ENCODE peak calls at places on chromosome 17, in seven cellular contexts. P is esophagus squamous epithelium, Z is neural progenitor cell, L is A549, T is foreskin fibroblast, G is stomach, H is breast epithelium. A is an unnamed sample.
A peak's percentile ranks its signal among the peaks of the same experiment; 100 is the strongest.

GRCh38 chr17:45857977-45858708 is 13.5 kb downstream of the SPPL2C start:
- DNase-seq in P (no peak), Z (peak; percentile 86), L (no peak), T (peak; percentile 59), G (no peak), H (no peak), A (no peak)

GRCh38 chr17:66819466-66819865 is 15.5 kb upstream of the CACNG5 start:
- DNase-seq in P (no peak), Z (no peak), L (no peak), T (no peak), G (no peak), H (no peak), A (no peak)

GRCh38 chr17:21199856-21200255 is 14.1 kb downstream of the TMEM11 start:
- DNase-seq in P (no peak), Z (peak; percentile 76), L (no peak), T (no peak), G (no peak), H (no peak), A (no peak)

GRCh38 chr17:30244853-30245385 is 9.4 kb upstream of the SLC6A4 start:
- DNase-seq in P (no peak), Z (no peak), L (no peak), T (peak; percentile 85), G (no peak), H (no peak), A (no peak)

GRCh38 chr17:57923182-57923872 is 31.9 kb downstream of the CUEDC1 start:
- DNase-seq in P (no peak), Z (no peak), L (no peak), T (no peak), G (no peak), H (no peak), A (no peak)

GRCh38 chr17:40810505-40810904 is 10.7 kb upstream of the KRT28 start:
- DNase-seq in P (no peak), Z (no peak), L (peak; percentile 53), T (peak; percentile 67), G (no peak), H (no peak), A (no peak)

GRCh38 chr17:6503641-6504195 is 52.6 kb downstream of the PITPNM3 start:
- DNase-seq in P (no peak), Z (no peak), L (no peak), T (no peak), G (no peak), H (no peak), A (no peak)

GRCh38 chr17:78780335-78780734 is 1.7 kb downstream of the CYTH1 start:
- DNase-seq in P (no peak), Z (no peak), L (no peak), T (no peak), G (no peak), H (no peak), A (no peak)

GRCh38 chr17:37273419-37274051 is 102.2 kb upstream of the C17orf78 start:
- DNase-seq in P (no peak), Z (peak; percentile 28), L (no peak), T (peak; percentile 48), G (no peak), H (no peak), A (peak; percentile 73)

GRCh38 chr17:57874434-57875108 is 24.7 kb upstream of the MRPS23 start:
- DNase-seq in P (no peak), Z (peak; percentile 88), L (no peak), T (peak; percentile 98), G (no peak), H (no peak), A (no peak)

GRCh38 chr17:72863511-72864175 is 228.8 kb downstream of the SLC39A11 start:
- DNase-seq in P (no peak), Z (peak; percentile 18), L (no peak), T (no peak), G (no peak), H (no peak), A (no peak)

GRCh38 chr17:15892679-15893332 is 52.1 kb upstream of the ADORA2B start:
- DNase-seq in P (no peak), Z (no peak), L (no peak), T (no peak), G (no peak), H (no peak), A (no peak)

GRCh38 chr17:74554909-74555308 is 9.0 kb upstream of the CD300C start:
- DNase-seq in P (no peak), Z (no peak), L (no peak), T (no peak), G (no peak), H (no peak), A (no peak)

GRCh38 chr17:74550602-74551001 is 4.7 kb upstream of the CD300C start:
- DNase-seq in P (no peak), Z (no peak), L (no peak), T (no peak), G (no peak), H (no peak), A (no peak)

GRCh38 chr17:74552037-74552436 is 6.1 kb upstream of the CD300C start:
- DNase-seq in P (no peak), Z (no peak), L (no peak), T (no peak), G (no peak), H (no peak), A (no peak)

GRCh38 chr17:74558882-74559519 is 8.3 kb downstream of the CD300H start:
- DNase-seq in P (no peak), Z (no peak), L (no peak), T (no peak), G (no peak), H (no peak), A (no peak)

DNA sequence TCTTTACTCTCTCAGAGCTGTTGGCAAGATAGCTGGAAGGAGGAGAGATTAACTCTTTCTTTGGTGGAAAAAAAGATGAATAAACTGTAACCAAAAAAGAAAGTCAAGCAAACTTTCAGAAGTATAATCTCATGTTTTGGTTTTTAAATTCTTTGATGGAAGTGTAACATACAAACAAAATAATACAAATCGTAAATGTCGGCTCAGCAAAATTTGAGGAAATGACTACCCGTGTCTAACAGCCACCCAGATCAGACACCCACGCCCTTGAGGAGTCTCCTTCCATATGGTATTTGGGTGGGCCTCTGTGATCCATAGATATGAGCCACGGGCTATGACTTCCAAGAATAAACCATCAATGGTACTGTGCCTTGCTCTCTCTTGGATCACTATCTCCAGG is 9.5 kb upstream of the CD300C start:
- DNase-seq in P (no peak), Z (no peak), L (no peak), T (no peak), G (no peak), H (no peak), A (no peak)
- TF ChIP-seq CTCF in P (no peak), Z (no peak), L (no peak), T (no peak), G (no peak), H (no peak), A (no peak)

GRCh38 chr17:48153711-48154642 is 46.4 kb downstream of the SNX11 start:
- DNase-seq in P (no peak), Z (peak; percentile 72), L (peak; percentile 75), T (peak; percentile 61), G (peak; percentile 51), H (no peak), A (no peak)
- TF ChIP-seq CTCF in P (no peak), Z (peak; percentile 68), L (peak; percentile 84), T (peak; percentile 65), G (peak; percentile 26), H (no peak), A (peak; percentile 79)

GRCh38 chr17:76368545-76368944 is 14.8 kb upstream of the PRPSAP1 start:
- DNase-seq in P (no peak), Z (no peak), L (no peak), T (peak; percentile 74), G (no peak), H (no peak), A (no peak)
- TF ChIP-seq CTCF in P (no peak), Z (no peak), L (no peak), T (no peak), G (no peak), H (no peak), A (no peak)

DNA sequence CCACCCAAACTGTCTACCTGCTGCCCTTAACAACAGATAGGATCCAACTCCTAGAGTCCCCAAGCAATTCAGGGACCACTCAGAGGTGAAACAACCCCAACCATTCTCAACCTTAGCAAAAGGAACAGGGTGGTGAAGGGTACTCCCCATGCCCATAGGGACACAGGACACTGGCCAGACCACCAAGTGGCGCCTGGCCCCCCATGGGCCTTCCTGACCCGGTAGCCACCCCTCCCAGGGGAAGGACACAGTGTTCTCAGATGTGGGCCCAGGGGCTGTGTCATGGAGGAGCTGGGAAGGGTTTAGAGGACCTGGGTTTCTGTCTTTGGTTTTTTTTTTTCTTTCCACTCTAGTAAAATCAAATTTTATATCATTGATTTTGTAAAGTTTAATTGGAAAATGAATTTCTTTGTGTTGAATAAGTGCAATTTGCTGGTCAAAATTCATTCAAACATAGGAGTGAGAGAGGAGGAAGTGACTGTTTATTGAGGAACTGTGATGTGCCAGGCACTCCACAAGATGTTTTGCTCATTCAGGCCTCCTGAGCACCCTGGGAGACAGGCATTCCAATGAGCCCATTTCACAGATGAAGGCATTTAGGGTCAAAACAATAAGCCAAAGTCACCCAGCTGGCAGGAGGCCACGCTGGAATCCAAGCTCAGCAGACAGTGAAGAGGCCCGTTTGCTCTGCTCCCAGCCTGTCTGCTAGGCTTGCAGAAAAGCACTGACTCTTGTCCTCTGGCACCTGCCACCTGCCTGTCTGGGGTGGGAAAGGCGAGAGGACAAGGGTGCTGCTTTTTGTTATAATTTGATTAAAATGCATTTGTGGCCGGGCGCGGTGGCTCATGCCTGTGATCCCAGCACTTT is 9.9 kb upstream of the SLC25A39 start:
- DNase-seq in P (no peak), Z (no peak), L (no peak), T (no peak), G (no peak), H (no peak), A (no peak)
- TF ChIP-seq CTCF in P (no peak), Z (no peak), L (no peak), T (no peak), G (no peak), H (no peak), A (no peak)

GRCh38 chr17:18163528-18163927 is 20.1 kb upstream of the ALKBH5 start:
- DNase-seq in P (no peak), Z (no peak), L (no peak), T (no peak), G (no peak), H (no peak), A (no peak)

GRCh38 chr17:18161226-18162094 is 22.2 kb upstream of the ALKBH5 start:
- DNase-seq in P (no peak), Z (no peak), L (no peak), T (peak; percentile 30), G (no peak), H (no peak), A (no peak)

GRCh38 chr17:18167421-18167820 is 16.2 kb upstream of the ALKBH5 start:
- DNase-seq in P (no peak), Z (no peak), L (no peak), T (no peak), G (no peak), H (no peak), A (no peak)

GRCh38 chr17:18172528-18173278 is 10.9 kb upstream of the ALKBH5 start:
- DNase-seq in P (no peak), Z (no peak), L (no peak), T (no peak), G (no peak), H (no peak), A (no peak)

DNA sequence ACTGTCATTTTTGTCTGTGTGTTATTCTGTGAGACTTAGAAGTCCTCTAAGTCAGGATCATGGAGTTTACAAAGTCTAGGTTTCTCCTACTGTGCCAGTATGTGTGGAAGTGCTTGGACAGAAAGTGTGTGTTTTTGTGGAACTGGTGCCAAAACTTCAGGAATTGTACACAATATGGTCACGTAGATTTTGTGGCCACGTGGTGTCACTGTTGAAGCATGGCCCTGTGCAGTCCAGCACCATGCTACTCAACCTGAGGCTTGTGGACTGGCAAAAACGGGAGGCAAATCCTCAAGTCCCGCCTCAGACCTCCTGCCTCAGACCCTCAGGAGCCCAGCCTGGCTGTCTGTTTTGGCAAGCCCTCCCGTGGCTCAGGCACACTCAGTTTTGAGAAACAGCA is 16.7 kb upstream of the ALKBH5 start:
- DNase-seq in P (no peak), Z (no peak), L (no peak), T (peak; percentile 38), G (peak; percentile 44), H (no peak), A (peak; percentile 67)
- TF ChIP-seq CTCF in P (no peak), Z (peak; percentile 35), L (no peak), T (no peak), G (no peak), H (no peak), A (peak; percentile 47)

A was measured in LNCaP clone FGC.